ENCODE peak calls at places on chromosomes 12 and 14, in ten cellular contexts. D is sigmoid colon, E is endothelial cell of umbilical vein, R is heart left ventricle, O is ovary, Y is GM12878, W is Peyer's patch, G is right lobe of liver, P is H1, V is A549. K is an unnamed sample.

GRCh38 chr14:76975865-76976622 is 52.5 kb downstream of the IRF2BPL start:
- DNase-seq in D (no peak), E (no peak), R (no peak), O (no peak), Y (no peak), W (no peak), G (no peak), P (no peak), V (no peak), K (no peak)

GRCh38 chr14:50082784-50083466 is 33.4 kb downstream of the VCPKMT start:
- DNase-seq in D (no peak), E (no peak), R (no peak), O (no peak), Y (peak; percentile 92), W (no peak), G (no peak), P (no peak), V (no peak), K (no peak)

GRCh38 chr12:96810057-96810456 is 97.0 kb upstream of the NEDD1 start:
- DNase-seq in D (no peak), E (no peak), R (no peak), O (no peak), Y (no peak), W (no peak), G (no peak), P (no peak), V (no peak), K (no peak)

GRCh38 chr14:81406863-81407262 is 6.7 kb upstream of the STON2 start:
- DNase-seq in D (no peak), E (no peak), R (no peak), O (no peak), Y (no peak), W (no peak), G (peak; percentile 75), P (no peak), V (no peak), K (no peak)

GRCh38 chr12:100154472-100155247 is 12.0 kb upstream of the BLTP3B start:
- DNase-seq in D (peak; percentile 77), E (peak; percentile 51), R (peak; percentile 82), O (peak; percentile 56), Y (no peak), W (peak; percentile 83), G (peak; percentile 81), P (peak; percentile 98), V (peak; percentile 85), K (no peak)

GRCh38 chr12:2998789-2999264 is 39.6 kb downstream of the TEAD4 start:
- DNase-seq in D (no peak), E (no peak), R (peak; percentile 87), O (peak; percentile 47), Y (no peak), W (peak; percentile 39), G (no peak), P (peak; percentile 74), V (no peak), K (no peak)

GRCh38 chr14:22555573-22556011 is 33.4 kb downstream of the DAD1 start:
- DNase-seq in D (no peak), E (no peak), R (no peak), O (no peak), Y (peak; percentile 84), W (no peak), G (no peak), P (no peak), V (no peak), K (no peak)

GRCh38 chr12:123984903-123985302 is 11.9 kb downstream of the ZNF664 start:
- DNase-seq in D (no peak), E (no peak), R (no peak), O (no peak), Y (no peak), W (no peak), G (no peak), P (no peak), V (no peak), K (no peak)

GRCh38 chr14:76115010-76115422 is 36.7 kb upstream of the GPATCH2L start:
- DNase-seq in D (no peak), E (no peak), R (no peak), O (no peak), Y (no peak), W (no peak), G (no peak), P (no peak), V (no peak), K (no peak)

GRCh38 chr14:81625343-81625742 is 91.7 kb upstream of the SEL1L start:
- DNase-seq in D (no peak), E (no peak), R (no peak), O (no peak), Y (no peak), W (no peak), G (no peak), P (no peak), V (peak; percentile 8), K (no peak)

GRCh38 chr14:46322730-46323425 is 328.7 kb downstream of the RPL10L start:
- DNase-seq in D (no peak), E (peak; percentile 89), R (no peak), O (no peak), Y (no peak), W (no peak), G (no peak), P (no peak), V (no peak), K (no peak)

GRCh38 chr12:58286353-58286752 is 345.0 kb downstream of the ATP23 start:
- DNase-seq in D (no peak), E (no peak), R (no peak), O (no peak), Y (no peak), W (no peak), G (no peak), P (no peak), V (no peak), K (no peak)

GRCh38 chr14:54003064-54003463 is 46.4 kb upstream of the BMP4 start:
- DNase-seq in D (no peak), E (no peak), R (no peak), O (no peak), Y (no peak), W (no peak), G (no peak), P (no peak), V (no peak), K (no peak)

GRCh38 chr12:100258127-100258526 is 8.8 kb downstream of the DEPDC4 start:
- DNase-seq in D (no peak), E (no peak), R (no peak), O (no peak), Y (no peak), W (no peak), G (no peak), P (no peak), V (no peak), K (no peak)

GRCh38 chr12:41709012-41709411 is 435.7 kb downstream of the GXYLT1 start:
- DNase-seq in D (no peak), E (no peak), R (no peak), O (no peak), Y (no peak), W (no peak), G (no peak), P (no peak), V (no peak), K (no peak)

DNA sequence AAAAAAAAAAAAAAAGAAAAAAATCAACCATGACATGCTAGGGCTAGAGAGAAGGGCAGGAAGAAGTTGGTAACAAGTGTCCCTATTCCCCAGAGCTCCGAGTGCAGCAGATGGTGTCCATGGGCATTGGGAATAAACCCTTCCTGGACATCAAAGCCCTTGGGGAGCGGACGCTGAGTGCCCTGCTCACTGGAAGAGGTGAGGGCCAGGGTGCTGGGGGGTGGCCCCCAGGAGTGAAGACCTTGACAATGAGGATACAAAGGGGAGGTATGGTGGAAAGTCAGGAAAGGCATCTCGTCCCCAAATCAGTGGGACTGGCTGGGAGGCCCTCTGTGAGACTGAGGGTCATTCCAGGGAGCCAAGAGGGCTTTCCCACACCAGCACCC is 11.6 kb downstream of the ZNF219 start:
- DNase-seq in D (no peak), E (no peak), R (no peak), O (no peak), Y (no peak), W (no peak), G (no peak), P (no peak), V (no peak), K (no peak)
- H3K27ac ChIP-seq in D (no peak overlapping the region), E (no peak overlapping the region), R (no peak overlapping the region), O (no peak overlapping the region), Y (no peak overlapping the region), W (peak overlapping the region; percentile 16), G (no peak overlapping the region), P (peak overlapping the region; percentile 47), V (no peak overlapping the region), K (no peak overlapping the region)

DNA sequence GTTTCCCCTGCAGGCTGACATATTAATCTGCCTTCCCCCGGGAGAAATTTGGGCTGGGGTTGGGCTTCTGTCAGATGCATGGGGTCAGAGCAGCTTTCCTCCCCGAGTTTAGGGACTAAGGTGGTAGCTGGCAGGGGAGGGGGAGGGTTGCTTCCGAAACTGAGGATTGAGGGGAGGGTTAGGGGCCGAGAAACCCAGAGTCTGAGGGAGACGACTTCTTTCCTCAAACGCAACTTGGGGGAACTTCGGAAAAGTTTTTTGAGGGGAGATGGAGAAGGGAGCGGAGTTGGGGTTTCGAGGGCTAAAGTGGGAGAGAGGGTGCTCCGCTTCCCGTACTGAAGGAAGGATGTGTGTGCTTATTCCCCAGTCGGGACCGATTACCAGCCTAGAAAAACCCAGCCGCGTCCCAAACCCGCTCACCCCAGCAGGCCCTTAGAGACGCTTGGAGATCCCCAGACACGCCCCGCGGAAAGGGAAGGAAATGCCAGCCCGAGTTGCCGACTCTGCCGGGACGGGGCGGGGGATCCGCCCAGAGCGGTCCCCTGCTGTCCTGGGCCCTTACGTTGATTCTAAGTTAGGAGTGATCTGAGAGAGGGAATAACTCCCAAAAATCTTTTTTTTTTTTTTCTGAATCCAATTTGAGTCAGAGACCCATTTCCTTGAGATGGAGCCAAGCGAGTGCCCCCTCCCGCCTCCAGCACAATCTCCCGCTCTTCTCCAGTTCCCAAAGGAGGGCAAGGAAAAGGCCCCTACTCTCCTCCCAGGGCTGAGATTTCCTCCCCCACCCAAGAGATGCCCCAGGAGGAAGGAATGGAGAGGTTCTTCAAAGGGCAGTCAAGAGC is 61.9 kb downstream of the SMUG1 start:
- DNase-seq in D (peak; percentile 88), E (no peak), R (peak; percentile 68), O (peak; percentile 87), Y (no peak), W (peak; percentile 62), G (no peak), P (peak; percentile 66), V (peak; percentile 55), K (no peak)
- TF ChIP-seq POLR2A in D (peak; percentile 44), E (no peak), R (no peak), O (peak; percentile 72), Y (no peak), W (peak; percentile 16), G (no peak), P (no peak), V (no peak), K (no peak)

DNA sequence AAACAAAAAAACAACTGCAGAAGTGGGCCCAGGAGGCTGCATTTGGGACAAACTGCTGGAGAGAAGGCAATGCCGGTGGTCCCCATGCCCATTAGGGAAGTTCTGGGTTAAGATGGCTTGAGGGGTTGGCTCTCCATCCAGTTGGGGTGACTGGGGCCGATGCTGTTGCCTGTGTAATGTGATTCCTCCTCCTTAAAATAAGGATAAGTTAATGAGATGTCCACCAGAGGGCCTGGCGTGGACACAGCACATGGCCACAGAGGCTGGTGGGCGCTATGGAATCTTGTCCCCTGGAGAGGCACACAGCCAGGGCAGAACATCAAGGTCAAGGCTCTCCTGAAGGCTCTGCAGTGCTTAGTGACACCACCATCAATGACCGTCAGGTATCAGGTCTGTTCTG is 1.0 kb upstream of the TESC start:
- DNase-seq in D (peak; percentile 35), E (no peak), R (no peak), O (no peak), Y (no peak), W (peak; percentile 32), G (no peak), P (no peak), V (peak; percentile 73), K (no peak)
- TF ChIP-seq CTCF in D (no peak), E (no peak), R (peak; percentile 26), O (no peak), Y (no peak), W (no peak), G (peak; percentile 28), P (peak; percentile 52), V (peak; percentile 41), K (no peak)

GRCh38 chr12:77232045-77232444 is 166.7 kb upstream of the E2F7 start:
- DNase-seq in D (no peak), E (no peak), R (no peak), O (no peak), Y (no peak), W (no peak), G (no peak), P (no peak), V (no peak), K (no peak)
- H3K27ac ChIP-seq in D (peak overlapping the region; percentile 39), E (no peak overlapping the region), R (no peak overlapping the region), O (peak overlapping the region; percentile 73), Y (no peak overlapping the region), W (no peak overlapping the region), G (no peak overlapping the region), P (no peak overlapping the region), V (no peak overlapping the region), K (peak overlapping the region; percentile 79)